ENCODE peak calls at places on chromosome 19, in nine cellular contexts. U is left lung, C is heart right ventricle, K is body of pancreas, H is pancreas, Y is IMR-90, S is heart left ventricle, I is psoas muscle, A is thoracic aorta. V is an unnamed sample. For H3K27me3, the result is how much of the 10 kb centered on the place peaks cover.

GRCh38 chr19:43395561-43395960 is 19.1 kb upstream of the TEX101 start:
- ATAC-seq in U (no peak), C (no peak), K (no peak), H (no peak), Y (no peak), S (no peak), I (no peak), A (no peak), V (no peak)

GRCh38 chr19:49672131-49672919 is 4.7 kb upstream of the PRMT1 start:
- ATAC-seq in U (peak), C (peak), K (no peak), H (peak), Y (peak), S (no peak), I (peak), A (no peak), V (no peak)

GRCh38 chr19:38639679-38640078 is 7.8 kb upstream of the ACTN4 start:
- ATAC-seq in U (no peak), C (no peak), K (no peak), H (no peak), Y (no peak), S (no peak), I (no peak), A (no peak), V (no peak)

GRCh38 chr19:281156-281853 is 9.9 kb downstream of the PLPP2 start:
- ATAC-seq in U (no peak), C (no peak), K (no peak), H (no peak), Y (no peak), S (no peak), I (no peak), A (no peak), V (no peak)

GRCh38 chr19:56263319-56263718 is 9.2 kb upstream of the EDDM13 start:
- ATAC-seq in U (no peak), C (no peak), K (no peak), H (no peak), Y (no peak), S (no peak), I (no peak), A (no peak), V (no peak)

GRCh38 chr19:32471095-32471494 is 65.5 kb downstream of the DPY19L3 start:
- ATAC-seq in U (peak), C (peak), K (no peak), H (no peak), Y (no peak), S (peak), I (no peak), A (no peak), V (no peak)

GRCh38 chr19:33085570-33086128 is 4.7 kb downstream of the GPATCH1 start:
- ATAC-seq in U (no peak), C (no peak), K (no peak), H (no peak), Y (no peak), S (no peak), I (no peak), A (no peak), V (no peak)

GRCh38 chr19:14061751-14062557 is at the start of gene PALM3:
- ATAC-seq in U (peak), C (no peak), K (peak), H (peak), Y (no peak), S (no peak), I (no peak), A (no peak), V (no peak)

GRCh38 chr19:49775742-49776370 is 9.1 kb downstream of the AP2A1 start:
- ATAC-seq in U (no peak), C (no peak), K (no peak), H (no peak), Y (no peak), S (no peak), I (peak), A (no peak), V (no peak)

GRCh38 chr19:53333466-53334449 is at the start of gene ZNF845:
- ATAC-seq in U (peak), C (peak), K (peak), H (peak), Y (peak), S (peak), I (peak), A (peak), V (peak)

GRCh38 chr19:41696402-41697197 is 8.5 kb upstream of the CEACAM7 start:
- ATAC-seq in U (peak), C (no peak), K (no peak), H (peak), Y (peak), S (no peak), I (no peak), A (no peak), V (no peak)

GRCh38 chr19:8515317-8515716 is 1.4 kb upstream of the ZNF414 start:
- ATAC-seq in U (no peak), C (no peak), K (no peak), H (no peak), Y (no peak), S (no peak), I (no peak), A (no peak), V (no peak)
- TF ChIP-seq CTCF in U (no peak), C (no peak), K (no peak), H (no peak), Y (no peak), S (no peak), I (no peak), A (no peak), V (no peak)

GRCh38 chr19:4577020-4577782 is 17.7 kb upstream of the SEMA6B start:
- ATAC-seq in U (no peak), C (no peak), K (no peak), H (no peak), Y (no peak), S (no peak), I (no peak), A (no peak), V (no peak)
- H3K27me3 ChIP-seq in U (under half), C (under half), K (under half), H (under half), Y (under half), S (under half), I (under half), A (under half), V (half or more)

GRCh38 chr19:10551698-10552301 is 8.1 kb downstream of the ATG4D start:
- ATAC-seq in U (peak), C (no peak), K (no peak), H (peak), Y (peak), S (peak), I (peak), A (no peak), V (peak)
- TF ChIP-seq CTCF in U (no peak), C (no peak), K (peak), H (no peak), Y (peak), S (no peak), I (no peak), A (no peak), V (no peak)

GRCh38 chr19:2613507-2614295 is 88.8 kb downstream of the GNG7 start:
- ATAC-seq in U (peak), C (no peak), K (no peak), H (peak), Y (peak), S (no peak), I (peak), A (no peak), V (no peak)
- H3K27me3 ChIP-seq in U (under half), C (under half), K (under half), H (under half), Y (under half), S (under half), I (under half), A (under half), V (under half)

DNA sequence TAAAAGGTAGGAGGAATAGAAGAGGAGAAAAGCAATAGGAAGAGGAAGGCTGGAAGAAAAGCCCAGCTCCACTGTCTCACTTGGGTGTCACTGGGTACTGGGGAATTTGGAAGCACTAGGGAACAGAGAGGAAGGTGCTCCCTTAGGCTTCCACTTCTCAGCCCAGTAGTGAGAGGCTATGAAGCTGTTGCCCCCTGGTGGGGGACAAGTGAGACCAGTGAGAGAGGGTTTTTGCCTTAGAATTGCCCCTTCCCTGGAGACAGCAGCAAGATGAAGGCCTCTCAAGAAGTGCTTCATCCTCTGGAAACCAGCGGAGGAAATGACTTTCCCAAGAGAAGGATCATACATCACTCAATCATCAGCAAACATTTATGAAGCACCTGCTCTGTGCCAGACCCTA is 4.7 kb upstream of the ZNF606 start:
- ATAC-seq in U (no peak), C (no peak), K (no peak), H (no peak), Y (no peak), S (no peak), I (no peak), A (no peak), V (no peak)
- TF ChIP-seq CTCF in U (no peak), C (no peak), K (no peak), H (no peak), Y (no peak), S (no peak), I (no peak), A (no peak), V (no peak)

DNA sequence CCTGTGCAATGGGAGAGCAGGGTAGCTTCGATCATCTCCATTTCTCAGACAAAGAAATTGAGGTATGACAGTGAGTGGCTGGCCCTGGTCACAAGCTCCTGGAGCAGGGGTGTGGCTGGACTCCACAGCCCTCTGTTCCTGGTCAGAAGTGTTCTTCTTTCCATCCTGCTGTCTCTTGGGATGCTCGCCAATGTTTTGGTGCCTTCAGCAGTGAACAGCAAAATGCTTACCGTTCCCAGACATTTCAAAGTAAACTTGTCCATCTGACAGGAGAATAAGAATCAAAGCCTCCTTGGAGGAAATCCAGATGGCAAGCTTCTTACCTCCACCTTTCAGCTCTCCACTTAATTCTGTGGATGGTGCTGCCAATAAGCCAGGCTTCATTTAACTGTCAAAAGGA is 954.2 kb downstream of the UQCRFS1 start:
- ATAC-seq in U (no peak), C (no peak), K (no peak), H (no peak), Y (no peak), S (no peak), I (no peak), A (no peak), V (no peak)
- H3K27me3 ChIP-seq in U (under half), C (under half), K (under half), H (under half), Y (under half), S (under half), I (under half), A (under half), V (under half)

DNA sequence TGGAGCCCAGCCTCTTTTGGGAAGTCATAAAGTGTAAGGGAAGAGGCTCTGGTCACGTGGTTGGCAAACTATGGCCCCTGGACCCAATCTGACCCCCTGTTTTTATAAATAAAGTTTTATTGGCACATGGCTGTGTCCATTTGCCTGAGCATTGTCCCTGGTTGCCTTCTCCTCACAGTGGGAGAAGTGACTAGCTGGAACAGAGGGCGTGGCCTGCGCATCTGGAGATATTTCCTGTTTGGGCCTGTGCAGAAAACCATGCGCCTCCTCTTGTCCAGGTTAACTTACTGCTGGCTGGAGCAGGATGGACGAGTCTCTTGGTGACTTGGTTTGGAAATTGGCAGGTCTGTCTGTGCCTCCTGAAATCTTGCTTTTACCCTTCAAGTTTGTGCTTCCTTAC is 48.3 kb downstream of the KDM4B start:
- ATAC-seq in U (no peak), C (no peak), K (no peak), H (no peak), Y (no peak), S (no peak), I (no peak), A (no peak), V (no peak)
- TF ChIP-seq CTCF in U (no peak), C (no peak), K (no peak), H (no peak), Y (no peak), S (no peak), I (no peak), A (no peak), V (no peak)

V was measured in gastroesophageal sphincter.